ENCODE peak calls at places on chromosomes 7 and 10, in five cellular contexts. R, F, Y, C and Q are unnamed samples.

GRCh38 chr7:43577485-43577951 is 5.4 kb upstream of the STK17A start:
- DNase-seq in R (no peak), F (no peak), Y (peak; percentile 47), C (no peak), Q (no peak)

GRCh38 chr10:133378251-133379096 is 588 bp upstream of the PAOX start:
- DNase-seq in R (no peak), F (peak; percentile 50), Y (peak; percentile 36), C (peak; percentile 76), Q (peak; percentile 49)

GRCh38 chr10:22823109-22823508 is 104.7 kb upstream of the ARMC3 start:
- DNase-seq in R (no peak), F (peak; percentile 71), Y (peak; percentile 73), C (no peak), Q (peak; percentile 89)

GRCh38 chr10:77532068-77532467 is 105.5 kb downstream of the KCNMA1 start:
- DNase-seq in R (no peak), F (peak; percentile 81), Y (peak; percentile 89), C (no peak), Q (peak; percentile 64)

GRCh38 chr10:91162050-91162494 is 58.4 kb upstream of the PCGF5 start:
- DNase-seq in R (no peak), F (peak; percentile 34), Y (peak; percentile 18), C (no peak), Q (peak; percentile 75)

GRCh38 chr10:110210663-110211454 is 3.5 kb downstream of the MXI1 start:
- DNase-seq in R (peak; percentile 75), F (peak; percentile 100), Y (peak; percentile 97), C (peak; percentile 97), Q (peak; percentile 97)

GRCh38 chr7:17773289-17773626 is 167.0 kb downstream of the SNX13 start:
- DNase-seq in R (no peak), F (peak; percentile 74), Y (peak; percentile 77), C (no peak), Q (peak; percentile 88)

GRCh38 chr7:131235489-131236317 is 92.0 kb upstream of the MKLN1 start:
- DNase-seq in R (peak; percentile 47), F (peak; percentile 95), Y (peak; percentile 99), C (no peak), Q (peak; percentile 100)

GRCh38 chr7:82705831-82706230 is 262.3 kb upstream of the CACNA2D1 start:
- DNase-seq in R (no peak), F (no peak), Y (peak; percentile 18), C (no peak), Q (no peak)

GRCh38 chr7:68868975-68869374 is 729.3 kb upstream of the AUTS2 start:
- DNase-seq in R (no peak), F (no peak), Y (no peak), C (no peak), Q (no peak)

GRCh38 chr7:63789378-63790176 is 209.1 kb upstream of the ZNF722 start:
- DNase-seq in R (no peak), F (no peak), Y (no peak), C (no peak), Q (no peak)

GRCh38 chr7:78959471-78959870 is 494.0 kb downstream of the MAGI2 start:
- DNase-seq in R (no peak), F (no peak), Y (peak; percentile 62), C (no peak), Q (peak; percentile 60)

GRCh38 chr7:107711301-107711700 is 32.6 kb upstream of the CBLL1 start:
- DNase-seq in R (no peak), F (peak; percentile 63), Y (peak; percentile 43), C (no peak), Q (peak; percentile 74)

GRCh38 chr10:26448706-26449435 is 10.7 kb downstream of the APBB1IP start:
- DNase-seq in R (peak; percentile 56), F (no peak), Y (no peak), C (no peak), Q (peak; percentile 56)

GRCh38 chr7:71244023-71244422 is 112.1 kb downstream of the GALNT17 start:
- DNase-seq in R (no peak), F (no peak), Y (no peak), C (no peak), Q (no peak)

GRCh38 chr7:95246935-95247370 is 77.4 kb downstream of the PON1 start:
- DNase-seq in R (no peak), F (peak; percentile 73), Y (peak; percentile 61), C (no peak), Q (peak; percentile 66)

GRCh38 chr7:70614237-70614984 is 517.5 kb upstream of the GALNT17 start:
- DNase-seq in R (no peak), F (peak; percentile 66), Y (peak; percentile 81), C (peak; percentile 86), Q (peak; percentile 80)

GRCh38 chr10:68604441-68604840 is 44.3 kb downstream of the TET1 start:
- DNase-seq in R (no peak), F (no peak), Y (no peak), C (no peak), Q (peak; percentile 14)

GRCh38 chr10:79442171-79443040 is 3.0 kb downstream of the ZCCHC24 start:
- DNase-seq in R (no peak), F (no peak), Y (no peak), C (no peak), Q (no peak)

GRCh38 chr10:121702351-121703320 is 104.4 kb upstream of the FGFR2 start:
- DNase-seq in R (no peak), F (peak; percentile 56), Y (peak; percentile 84), C (no peak), Q (peak; percentile 89)

GRCh38 chr7:108441392-108441955 is 14.8 kb downstream of the NRCAM start:
- DNase-seq in R (no peak), F (no peak), Y (no peak), C (no peak), Q (no peak)

GRCh38 chr10:35359873-35360272 is 23.6 kb downstream of the CCNY start:
- DNase-seq in R (no peak), F (no peak), Y (no peak), C (no peak), Q (no peak)